ENCODE peak calls at places on chromosomes 2 and 18, in ten cellular contexts. X is mammary epithelial cell; O is hepatocyte; S is BE2C; U is CD8-positive, alpha-beta T cell; P is tibial nerve; T is heart right ventricle; K is adrenal gland; F is esophagus muscularis mucosa; L is prostate gland. W is an unnamed sample. For H3K36me3, the result is how much of the 10 kb centered on the place peaks cover.

GRCh38 chr2:181742908-181743722 is 62.8 kb upstream of the NEUROD1 start:
- DNase-seq in X (peak), O (peak), S (no peak), U (peak), P (no peak), T (no peak), K (peak), F (no peak), L (peak), W (peak)

GRCh38 chr18:78984941-78985784 is 5.5 kb downstream of the SALL3 start:
- DNase-seq in X (peak), O (no peak), S (no peak), U (no peak), P (no peak), T (no peak), K (no peak), F (no peak), L (no peak), W (no peak)

GRCh38 chr2:100615886-100616285 is 53.1 kb downstream of the PDCL3 start:
- DNase-seq in X (no peak), O (no peak), S (no peak), U (no peak), P (no peak), T (no peak), K (no peak), F (peak), L (no peak), W (no peak)

GRCh38 chr2:170214309-170214902 is 36.5 kb downstream of the MYO3B start:
- DNase-seq in X (no peak), O (no peak), S (no peak), U (no peak), P (no peak), T (no peak), K (no peak), F (peak), L (no peak), W (no peak)

GRCh38 chr2:12556762-12557161 is 160.0 kb upstream of the TRIB2 start:
- DNase-seq in X (peak), O (peak), S (no peak), U (no peak), P (no peak), T (no peak), K (no peak), F (no peak), L (no peak), W (no peak)

GRCh38 chr2:166350525-166350924 is 25.2 kb downstream of the SCN9A start:
- DNase-seq in X (no peak), O (no peak), S (no peak), U (no peak), P (no peak), T (no peak), K (no peak), F (no peak), L (no peak), W (no peak)

GRCh38 chr2:30561349-30561748 is 114.3 kb downstream of the LCLAT1 start:
- DNase-seq in X (no peak), O (no peak), S (no peak), U (no peak), P (no peak), T (no peak), K (no peak), F (no peak), L (no peak), W (no peak)

GRCh38 chr2:45729753-45730512 is 78.5 kb downstream of the PRKCE start:
- DNase-seq in X (no peak), O (no peak), S (no peak), U (no peak), P (no peak), T (no peak), K (no peak), F (no peak), L (no peak), W (peak)

GRCh38 chr18:50953822-50954221 is 14.0 kb upstream of the ELAC1 start:
- DNase-seq in X (no peak), O (no peak), S (no peak), U (no peak), P (no peak), T (no peak), K (no peak), F (no peak), L (no peak), W (no peak)

GRCh38 chr18:55317832-55318231 is 270.2 kb downstream of the TCF4 start:
- DNase-seq in X (no peak), O (no peak), S (no peak), U (no peak), P (no peak), T (no peak), K (no peak), F (no peak), L (no peak), W (no peak)

GRCh38 chr18:79580481-79581171 is 99.0 kb upstream of the CTDP1 start:
- DNase-seq in X (no peak), O (no peak), S (no peak), U (no peak), P (peak), T (no peak), K (no peak), F (no peak), L (no peak), W (no peak)

GRCh38 chr2:54570925-54571694 is 115.0 kb downstream of the SPTBN1 start:
- DNase-seq in X (peak), O (peak), S (peak), U (peak), P (no peak), T (no peak), K (no peak), F (no peak), L (no peak), W (no peak)

GRCh38 chr2:77064324-77064723 is 457.9 kb downstream of the LRRTM4 start:
- DNase-seq in X (no peak), O (no peak), S (no peak), U (no peak), P (no peak), T (no peak), K (no peak), F (no peak), L (no peak), W (no peak)

GRCh38 chr2:74227646-74228045 is 29.2 kb downstream of the MTHFD2 start:
- DNase-seq in X (no peak), O (no peak), S (no peak), U (no peak), P (no peak), T (no peak), K (no peak), F (no peak), L (no peak), W (no peak)

GRCh38 chr2:126634273-126634861 is 21.6 kb upstream of the GYPC start:
- DNase-seq in X (no peak), O (peak), S (peak), U (peak), P (no peak), T (no peak), K (no peak), F (peak), L (no peak), W (peak)

GRCh38 chr2:187546762-187547333 is 7.4 kb downstream of the TFPI start:
- DNase-seq in X (no peak), O (no peak), S (no peak), U (no peak), P (no peak), T (no peak), K (no peak), F (no peak), L (no peak), W (no peak)

GRCh38 chr2:158928965-158929364 is 39.5 kb upstream of the TANC1 start:
- DNase-seq in X (peak), O (peak), S (no peak), U (no peak), P (no peak), T (no peak), K (no peak), F (no peak), L (no peak), W (no peak)

GRCh38 chr2:146458585-146458984 is 1386.2 kb upstream of the ACVR2A start:
- DNase-seq in X (no peak), O (no peak), S (no peak), U (no peak), P (no peak), T (no peak), K (no peak), F (no peak), L (no peak), W (no peak)

GRCh38 chr2:167607211-167607610 is 640.2 kb downstream of the STK39 start:
- DNase-seq in X (no peak), O (no peak), S (no peak), U (no peak), P (no peak), T (no peak), K (no peak), F (no peak), L (no peak), W (no peak)

DNA sequence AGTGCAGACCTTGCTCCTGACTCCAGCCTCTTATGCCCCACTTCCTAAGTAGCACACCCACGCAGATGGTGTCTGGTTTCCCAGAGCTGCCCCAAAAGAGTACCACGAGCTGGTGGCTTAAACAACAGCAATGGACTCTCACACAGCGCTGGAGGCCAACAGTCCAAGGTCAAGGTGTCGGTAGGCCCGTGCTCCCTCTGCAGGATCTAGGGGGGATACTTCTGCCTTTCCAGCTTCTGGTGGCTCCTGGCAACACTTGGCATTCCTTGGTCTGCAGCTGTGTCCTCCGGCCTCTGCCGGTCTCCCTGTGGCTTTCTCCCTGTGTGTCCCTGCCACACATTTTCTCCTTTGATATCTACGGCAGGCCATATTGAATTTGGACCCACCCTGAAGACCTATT is 99.0 kb downstream of the TSHZ1 start:
- DNase-seq in X (no peak), O (no peak), S (no peak), U (no peak), P (no peak), T (no peak), K (no peak), F (peak), L (no peak), W (no peak)
- TF ChIP-seq CTCF in X (no peak), O (no peak), S (peak), U (no peak), P (no peak), T (no peak), K (no peak), F (no peak), L (no peak), W (no peak)

DNA sequence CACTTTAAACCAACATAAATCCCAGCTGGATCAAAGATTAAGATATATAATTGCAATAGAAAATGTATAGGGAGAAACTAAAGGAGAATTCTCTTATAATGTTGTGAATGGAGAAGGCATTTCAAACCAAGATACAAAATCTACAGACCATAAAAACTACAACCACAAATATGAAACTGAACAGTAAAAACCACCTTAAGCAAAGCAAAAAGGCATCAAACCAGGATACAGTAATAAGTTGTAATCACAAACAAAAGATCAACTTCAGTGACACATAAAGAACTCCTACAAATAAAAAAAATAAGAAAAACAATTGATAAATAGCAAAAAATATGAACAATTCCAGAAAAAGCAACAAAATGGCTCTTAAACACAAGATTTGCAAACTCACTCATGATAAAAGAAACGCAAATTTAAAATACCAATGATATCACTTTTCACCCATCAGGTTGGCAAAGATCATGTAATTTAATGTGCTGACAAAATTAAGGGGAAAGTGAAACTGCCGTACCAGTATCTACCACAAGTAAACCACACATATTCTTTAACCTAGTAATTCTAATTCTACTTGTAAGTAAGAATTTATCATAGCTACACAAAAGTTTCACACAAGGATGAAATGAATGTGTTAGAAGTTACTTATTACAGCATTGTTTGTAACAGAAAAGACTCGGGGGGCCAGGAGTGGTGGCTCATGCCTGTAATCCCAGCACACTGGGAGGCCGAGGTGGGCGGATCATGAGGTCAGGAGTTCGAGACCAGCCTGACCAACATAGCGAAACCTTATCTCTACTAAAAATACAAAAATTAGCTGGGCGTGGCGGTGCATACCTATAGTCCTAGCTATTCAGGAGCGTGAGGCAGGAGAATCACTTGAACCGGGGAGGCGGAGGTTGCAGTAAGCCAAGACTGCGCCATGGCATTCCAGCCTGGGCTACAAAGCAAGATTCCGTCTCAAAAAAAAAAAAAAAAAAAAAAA is 101.9 kb downstream of the USP34 start:
- DNase-seq in X (no peak), O (no peak), S (no peak), U (no peak), P (no peak), T (no peak), K (no peak), F (no peak), L (no peak), W (no peak)
- H3K36me3 ChIP-seq in X (under half), O (under half), S (under half), U (under half), P (under half), T (under half), K (under half), F (under half), L (under half), W (under half)

GRCh38 chr2:1431886-1432400 is 18.7 kb downstream of the TPO start:
- DNase-seq in X (no peak), O (no peak), S (no peak), U (no peak), P (no peak), T (no peak), K (no peak), F (no peak), L (no peak), W (no peak)
- TF ChIP-seq CTCF in X (no peak), O (no peak), S (no peak), U (no peak), P (no peak), T (no peak), K (no peak), F (no peak), L (no peak), W (no peak)

GRCh38 chr2:224802407-224802806 is 86.2 kb upstream of the CCDC195 start:
- DNase-seq in X (peak), O (no peak), S (no peak), U (no peak), P (no peak), T (no peak), K (no peak), F (no peak), L (no peak), W (peak)
- H3K36me3 ChIP-seq in X (under half), O (under half), S (under half), U (half or more), P (under half), T (under half), K (under half), F (under half), L (under half), W (under half)

GRCh38 chr2:33230877-33231276 is 245.6 kb upstream of the RASGRP3 start:
- DNase-seq in X (no peak), O (no peak), S (no peak), U (no peak), P (no peak), T (no peak), K (no peak), F (no peak), L (no peak), W (no peak)

GRCh38 chr2:33225350-33225749 is 251.1 kb upstream of the RASGRP3 start:
- DNase-seq in X (no peak), O (no peak), S (no peak), U (no peak), P (no peak), T (no peak), K (no peak), F (no peak), L (no peak), W (no peak)

GRCh38 chr2:33226546-33226945 is 249.9 kb upstream of the RASGRP3 start:
- DNase-seq in X (no peak), O (no peak), S (no peak), U (no peak), P (no peak), T (no peak), K (no peak), F (no peak), L (no peak), W (no peak)

GRCh38 chr2:33230133-33230618 is 246.3 kb upstream of the RASGRP3 start:
- DNase-seq in X (no peak), O (no peak), S (no peak), U (no peak), P (no peak), T (no peak), K (no peak), F (no peak), L (no peak), W (no peak)

GRCh38 chr2:33229646-33230045 is 246.8 kb upstream of the RASGRP3 start:
- DNase-seq in X (no peak), O (no peak), S (no peak), U (no peak), P (no peak), T (no peak), K (no peak), F (no peak), L (no peak), W (no peak)
- TF ChIP-seq CTCF in X (no peak), O (no peak), S (no peak), U (no peak), P (no peak), T (no peak), K (no peak), F (no peak), L (no peak), W (no peak)

W was measured in A673.